ENCODE peak calls at places on chromosomes 3 and 15, in five cellular contexts. S, H, T, F and G are unnamed samples.

GRCh38 chr3:56747150-56747549 is 54.6 kb downstream of the ARHGEF3 start:
- DNase-seq in T (no peak), H (no peak), S (peak), F (no peak), G (no peak)

GRCh38 chr3:97971679-97972567 is at the start of gene RIOX2:
- DNase-seq in F (peak), H (peak), S (peak), T (peak), G (peak)

GRCh38 chr3:37765591-37766219 is 96.0 kb upstream of the CTDSPL start:
- DNase-seq in T (no peak), S (no peak), F (no peak), H (no peak), G (no peak)

GRCh38 chr15:81170504-81170903 is 26.2 kb upstream of the IL16 start:
- DNase-seq in F (no peak), S (no peak), H (no peak), T (no peak), G (no peak)

GRCh38 chr3:195119461-195120198 is 151.3 kb downstream of the XXYLT1 start:
- DNase-seq in T (peak), F (peak), S (peak), H (no peak), G (no peak)

GRCh38 chr15:98126326-98127090 is 166.0 kb downstream of the ARRDC4 start:
- DNase-seq in T (no peak), S (no peak), H (no peak), F (peak), G (peak)

GRCh38 chr15:25859838-25860645 is 3.1 kb downstream of the ATP10A start:
- DNase-seq in H (no peak), T (no peak), F (no peak), S (no peak), G (no peak)

GRCh38 chr3:100880072-100880471 is 113.1 kb downstream of the ABI3BP start:
- DNase-seq in S (no peak), T (no peak), F (no peak), H (no peak), G (no peak)

GRCh38 chr3:2599471-2599870 is 500.8 kb downstream of the CNTN4 start:
- DNase-seq in H (no peak), S (no peak), T (no peak), F (no peak), G (no peak)

GRCh38 chr3:154060606-154061380 is 60.4 kb upstream of the ARHGEF26 start:
- DNase-seq in T (no peak), S (no peak), F (no peak), H (no peak), G (no peak)

GRCh38 chr3:1726741-1727140 is 371.9 kb upstream of the CNTN4 start:
- DNase-seq in S (no peak), F (no peak), H (no peak), T (no peak), G (no peak)

GRCh38 chr3:185822957-185823279 is 1.9 kb downstream of the IGF2BP2 start:
- DNase-seq in S (no peak), F (peak), H (peak), T (no peak), G (peak)

GRCh38 chr15:70083946-70084345 is 13.8 kb downstream of the TLE3 start:
- DNase-seq in T (no peak), S (no peak), F (no peak), H (no peak), G (no peak)

GRCh38 chr3:63661242-63661641 is 8.8 kb downstream of the SNTN start:
- DNase-seq in T (no peak), H (peak), F (no peak), S (no peak), G (peak)

GRCh38 chr15:43505723-43506122 is 11.7 kb upstream of the MAP1A start:
- DNase-seq in H (no peak), T (no peak), S (no peak), F (peak), G (no peak)

GRCh38 chr3:10331320-10331719 is 10.4 kb upstream of the SEC13 start:
- DNase-seq in S (no peak), F (no peak), T (no peak), H (no peak), G (no peak)

GRCh38 chr3:81620813-81621212 is 140.6 kb downstream of the GBE1 start:
- DNase-seq in H (no peak), F (no peak), T (no peak), S (no peak), G (no peak)

GRCh38 chr3:197501879-197502620 is 53.7 kb downstream of the BDH1 start:
- DNase-seq in F (peak), T (no peak), S (peak), H (peak), G (no peak)

GRCh38 chr3:15094187-15094875 is 4.6 kb downstream of the RBSN start:
- DNase-seq in T (no peak), S (no peak), F (no peak), H (no peak), G (no peak)